ENCODE peak calls at places on chromosomes 2 and 18, in six cellular contexts. One of them, this sample, is unnamed.

GRCh38 chr2:101981484-101981883 is 10.3 kb upstream of the IL1R2 start:
- DNase-seq in substantia nigra: no peak
- DNase-seq in mesendoderm: no peak
- DNase-seq in HepG2: no peak
- DNase-seq in A549: no peak
- DNase-seq in fibroblast of lung: peak
- DNase-seq in this sample: no peak

GRCh38 chr2:101230541-101230993 is 22.1 kb upstream of the CNOT11 start:
- DNase-seq in substantia nigra: no peak
- DNase-seq in mesendoderm: no peak
- DNase-seq in fibroblast of lung: peak
- DNase-seq in HepG2: peak
- DNase-seq in A549: no peak
- DNase-seq in this sample: no peak

GRCh38 chr2:159090514-159091201 is 122.2 kb downstream of the TANC1 start:
- DNase-seq in HepG2: no peak
- DNase-seq in A549: no peak
- DNase-seq in fibroblast of lung: peak
- DNase-seq in substantia nigra: no peak
- DNase-seq in mesendoderm: no peak
- DNase-seq in this sample: no peak

GRCh38 chr18:77478619-77479018 is 229.0 kb downstream of the GALR1 start:
- DNase-seq in fibroblast of lung: no peak
- DNase-seq in substantia nigra: no peak
- DNase-seq in A549: no peak
- DNase-seq in HepG2: peak
- DNase-seq in mesendoderm: peak
- DNase-seq in this sample: no peak

GRCh38 chr2:162282765-162283425 is 35.6 kb downstream of the IFIH1 start:
- DNase-seq in mesendoderm: no peak
- DNase-seq in HepG2: no peak
- DNase-seq in fibroblast of lung: peak
- DNase-seq in A549: no peak
- DNase-seq in substantia nigra: no peak
- DNase-seq in this sample: no peak

GRCh38 chr2:69102234-69102633 is 89.3 kb downstream of the ANTXR1 start:
- DNase-seq in mesendoderm: peak
- DNase-seq in fibroblast of lung: no peak
- DNase-seq in substantia nigra: no peak
- DNase-seq in A549: no peak
- DNase-seq in HepG2: no peak
- DNase-seq in this sample: no peak

GRCh38 chr18:25187582-25188291 is 164.2 kb downstream of the ZNF521 start:
- DNase-seq in A549: no peak
- DNase-seq in mesendoderm: no peak
- DNase-seq in HepG2: no peak
- DNase-seq in fibroblast of lung: no peak
- DNase-seq in substantia nigra: no peak
- DNase-seq in this sample: no peak

GRCh38 chr2:47031909-47032668 is 116.5 kb upstream of the MCFD2 start:
- DNase-seq in fibroblast of lung: no peak
- DNase-seq in substantia nigra: no peak
- DNase-seq in mesendoderm: peak
- DNase-seq in A549: peak
- DNase-seq in HepG2: no peak
- DNase-seq in this sample: no peak

GRCh38 chr2:19119326-19120001 is 239.0 kb downstream of the OSR1 start:
- DNase-seq in HepG2: peak
- DNase-seq in fibroblast of lung: no peak
- DNase-seq in A549: no peak
- DNase-seq in substantia nigra: peak
- DNase-seq in mesendoderm: no peak
- DNase-seq in this sample: no peak

GRCh38 chr2:130797493-130798435 is 39.0 kb upstream of the ARHGEF4 start:
- DNase-seq in fibroblast of lung: peak
- DNase-seq in A549: peak
- DNase-seq in mesendoderm: peak
- DNase-seq in substantia nigra: peak
- DNase-seq in HepG2: peak
- DNase-seq in this sample: peak

GRCh38 chr2:128501022-128501690 is 182.5 kb upstream of the HS6ST1 start:
- DNase-seq in mesendoderm: no peak
- DNase-seq in substantia nigra: no peak
- DNase-seq in A549: no peak
- DNase-seq in HepG2: no peak
- DNase-seq in fibroblast of lung: no peak
- DNase-seq in this sample: peak

GRCh38 chr2:72143441-72144356 is 4.0 kb downstream of the CYP26B1 start:
- DNase-seq in A549: no peak
- DNase-seq in fibroblast of lung: no peak
- DNase-seq in substantia nigra: no peak
- DNase-seq in HepG2: no peak
- DNase-seq in mesendoderm: peak
- DNase-seq in this sample: peak

GRCh38 chr2:75484840-75485239 is 75.9 kb downstream of the EVA1A start:
- DNase-seq in fibroblast of lung: no peak
- DNase-seq in mesendoderm: no peak
- DNase-seq in HepG2: no peak
- DNase-seq in substantia nigra: no peak
- DNase-seq in A549: no peak
- DNase-seq in this sample: no peak

GRCh38 chr2:164700390-164700789 is 79.1 kb upstream of the GRB14 start:
- DNase-seq in HepG2: no peak
- DNase-seq in fibroblast of lung: peak
- DNase-seq in A549: no peak
- DNase-seq in mesendoderm: no peak
- DNase-seq in substantia nigra: no peak
- DNase-seq in this sample: no peak

GRCh38 chr2:143803936-143804335 is 674.7 kb downstream of the ARHGAP15 start:
- DNase-seq in fibroblast of lung: peak
- DNase-seq in HepG2: no peak
- DNase-seq in substantia nigra: no peak
- DNase-seq in A549: no peak
- DNase-seq in mesendoderm: no peak
- DNase-seq in this sample: no peak

GRCh38 chr2:162116372-162116771 is 35.7 kb downstream of the GCG start:
- DNase-seq in mesendoderm: no peak
- DNase-seq in substantia nigra: no peak
- DNase-seq in fibroblast of lung: no peak
- DNase-seq in HepG2: peak
- DNase-seq in A549: no peak
- DNase-seq in this sample: no peak

GRCh38 chr2:219836647-219837177 is 209.3 kb downstream of the SLC4A3 start:
- DNase-seq in HepG2: peak
- DNase-seq in mesendoderm: no peak
- DNase-seq in A549: peak
- DNase-seq in fibroblast of lung: no peak
- DNase-seq in substantia nigra: no peak
- DNase-seq in this sample: no peak

GRCh38 chr2:215828528-215829184 is 184.7 kb downstream of the MREG start:
- DNase-seq in A549: peak
- DNase-seq in mesendoderm: peak
- DNase-seq in HepG2: peak
- DNase-seq in substantia nigra: no peak
- DNase-seq in fibroblast of lung: peak
- DNase-seq in this sample: peak

GRCh38 chr2:230893881-230894781 is 29.4 kb downstream of the ITM2C start:
- DNase-seq in A549: no peak
- DNase-seq in substantia nigra: peak
- DNase-seq in fibroblast of lung: no peak
- DNase-seq in HepG2: no peak
- DNase-seq in mesendoderm: no peak
- DNase-seq in this sample: no peak

GRCh38 chr18:58176915-58177717 is 133.1 kb downstream of the NEDD4L start:
- DNase-seq in substantia nigra: no peak
- DNase-seq in mesendoderm: no peak
- DNase-seq in A549: peak
- DNase-seq in HepG2: no peak
- DNase-seq in fibroblast of lung: peak
- DNase-seq in this sample: no peak

GRCh38 chr2:175010848-175011254 is 5.7 kb upstream of the CHN1 start:
- DNase-seq in HepG2: no peak
- DNase-seq in substantia nigra: no peak
- DNase-seq in A549: no peak
- DNase-seq in mesendoderm: no peak
- DNase-seq in fibroblast of lung: peak
- DNase-seq in this sample: no peak

GRCh38 chr2:149536649-149537048 is 50.9 kb downstream of the MMADHC start:
- DNase-seq in fibroblast of lung: no peak
- DNase-seq in mesendoderm: no peak
- DNase-seq in substantia nigra: no peak
- DNase-seq in HepG2: no peak
- DNase-seq in A549: no peak
- DNase-seq in this sample: no peak

GRCh38 chr2:50431958-50432650 is 599.8 kb downstream of the NRXN1 start:
- DNase-seq in fibroblast of lung: no peak
- DNase-seq in substantia nigra: no peak
- DNase-seq in HepG2: no peak
- DNase-seq in A549: no peak
- DNase-seq in mesendoderm: peak
- DNase-seq in this sample: no peak

GRCh38 chr2:23617167-23617787 is 232.3 kb downstream of the KLHL29 start:
- DNase-seq in fibroblast of lung: peak
- DNase-seq in substantia nigra: no peak
- DNase-seq in mesendoderm: no peak
- DNase-seq in A549: no peak
- DNase-seq in HepG2: no peak
- DNase-seq in this sample: no peak

GRCh38 chr2:239830066-239830717 is 194.9 kb downstream of the NDUFA10 start:
- DNase-seq in mesendoderm: no peak
- DNase-seq in A549: no peak
- DNase-seq in HepG2: no peak
- DNase-seq in fibroblast of lung: peak
- DNase-seq in substantia nigra: no peak
- DNase-seq in this sample: peak

GRCh38 chr2:182522930-182523541 is 96.2 kb upstream of the PDE1A start:
- DNase-seq in substantia nigra: no peak
- DNase-seq in HepG2: no peak
- DNase-seq in mesendoderm: no peak
- DNase-seq in fibroblast of lung: peak
- DNase-seq in A549: no peak
- DNase-seq in this sample: no peak

GRCh38 chr2:223523541-223523940 is 78.6 kb downstream of the SCG2 start:
- DNase-seq in mesendoderm: no peak
- DNase-seq in substantia nigra: no peak
- DNase-seq in HepG2: no peak
- DNase-seq in A549: peak
- DNase-seq in fibroblast of lung: peak
- DNase-seq in this sample: no peak

GRCh38 chr2:63903003-63903402 is 61.3 kb downstream of the UGP2 start:
- DNase-seq in HepG2: no peak
- DNase-seq in fibroblast of lung: peak
- DNase-seq in A549: peak
- DNase-seq in substantia nigra: no peak
- DNase-seq in mesendoderm: no peak
- DNase-seq in this sample: no peak

GRCh38 chr2:128451636-128452411 is 133.2 kb upstream of the HS6ST1 start:
- DNase-seq in fibroblast of lung: no peak
- DNase-seq in mesendoderm: no peak
- DNase-seq in HepG2: no peak
- DNase-seq in A549: no peak
- DNase-seq in substantia nigra: no peak
- DNase-seq in this sample: peak

GRCh38 chr2:12686708-12687107 is 30.0 kb upstream of the TRIB2 start:
- DNase-seq in fibroblast of lung: no peak
- DNase-seq in substantia nigra: no peak
- DNase-seq in mesendoderm: no peak
- DNase-seq in A549: no peak
- DNase-seq in HepG2: no peak
- DNase-seq in this sample: no peak
- H3K27ac ChIP-seq in fibroblast of lung: no peak
- H3K27ac ChIP-seq in substantia nigra: no peak
- H3K27ac ChIP-seq in mesendoderm: no peak
- H3K27ac ChIP-seq in A549: no peak
- H3K27ac ChIP-seq in HepG2: no peak
- H3K27ac ChIP-seq in this sample: no peak

GRCh38 chr2:203870942-203871341 is 3.4 kb downstream of the CTLA4 start:
- DNase-seq in mesendoderm: no peak
- DNase-seq in HepG2: no peak
- DNase-seq in A549: no peak
- DNase-seq in fibroblast of lung: no peak
- DNase-seq in substantia nigra: no peak
- DNase-seq in this sample: no peak
- H3K27ac ChIP-seq in mesendoderm: no peak
- H3K27ac ChIP-seq in HepG2: no peak
- H3K27ac ChIP-seq in A549: no peak
- H3K27ac ChIP-seq in fibroblast of lung: no peak
- H3K27ac ChIP-seq in substantia nigra: no peak
- H3K27ac ChIP-seq in this sample: no peak

DNA sequence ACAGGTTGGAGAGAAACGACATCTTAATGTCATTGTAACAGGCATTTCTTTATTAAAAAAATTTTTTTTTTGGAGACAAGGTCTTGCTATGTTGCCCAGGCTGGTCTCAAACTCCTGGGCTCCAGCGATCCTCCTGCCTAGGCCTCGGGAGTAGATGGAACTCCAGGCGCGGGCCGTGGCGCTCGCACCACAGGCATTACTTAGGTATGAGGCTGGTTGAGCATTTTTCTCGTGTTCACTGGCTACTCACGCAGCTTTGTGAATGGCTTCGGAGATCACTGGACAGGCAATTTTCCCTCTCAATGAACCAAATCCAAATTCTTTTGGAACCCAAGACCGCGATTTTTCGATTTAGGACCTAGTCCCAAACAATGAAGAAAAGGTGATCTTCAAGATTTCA is 800 bp upstream of the TCF7L1 start:
- DNase-seq in substantia nigra: no peak
- DNase-seq in HepG2: no peak
- DNase-seq in A549: peak
- DNase-seq in mesendoderm: no peak
- DNase-seq in fibroblast of lung: peak
- DNase-seq in this sample: no peak
- H3K27ac ChIP-seq in substantia nigra: no peak
- H3K27ac ChIP-seq in HepG2: no peak
- H3K27ac ChIP-seq in A549: peak
- H3K27ac ChIP-seq in mesendoderm: no peak
- H3K27ac ChIP-seq in fibroblast of lung: no peak
- H3K27ac ChIP-seq in this sample: peak

GRCh38 chr18:39959839-39960238 is 1995.2 kb upstream of the PIK3C3 start:
- DNase-seq in fibroblast of lung: peak
- DNase-seq in substantia nigra: no peak
- DNase-seq in HepG2: no peak
- DNase-seq in mesendoderm: no peak
- DNase-seq in A549: no peak
- DNase-seq in this sample: no peak

GRCh38 chr18:39958876-39959275 is 1996.2 kb upstream of the PIK3C3 start:
- DNase-seq in fibroblast of lung: peak
- DNase-seq in A549: no peak
- DNase-seq in mesendoderm: peak
- DNase-seq in substantia nigra: no peak
- DNase-seq in HepG2: no peak
- DNase-seq in this sample: no peak

GRCh38 chr18:39966275-39966674 is 1988.8 kb upstream of the PIK3C3 start:
- DNase-seq in fibroblast of lung: no peak
- DNase-seq in mesendoderm: peak
- DNase-seq in A549: no peak
- DNase-seq in HepG2: no peak
- DNase-seq in substantia nigra: no peak
- DNase-seq in this sample: no peak

GRCh38 chr18:39960545-39960944 is 1994.5 kb upstream of the PIK3C3 start:
- DNase-seq in HepG2: no peak
- DNase-seq in mesendoderm: peak
- DNase-seq in fibroblast of lung: peak
- DNase-seq in A549: no peak
- DNase-seq in substantia nigra: no peak
- DNase-seq in this sample: no peak

GRCh38 chr18:39962546-39962945 is 1992.5 kb upstream of the PIK3C3 start:
- DNase-seq in fibroblast of lung: no peak
- DNase-seq in substantia nigra: no peak
- DNase-seq in mesendoderm: peak
- DNase-seq in HepG2: no peak
- DNase-seq in A549: no peak
- DNase-seq in this sample: no peak
- H3K27ac ChIP-seq in fibroblast of lung: no peak
- H3K27ac ChIP-seq in substantia nigra: no peak
- H3K27ac ChIP-seq in mesendoderm: no peak
- H3K27ac ChIP-seq in HepG2: no peak
- H3K27ac ChIP-seq in A549: no peak
- H3K27ac ChIP-seq in this sample: no peak